ENCODE peak calls at places on chromosomes 2 and 18, in nine cellular contexts. Y, J, L, Z, O, G, B, P and K are unnamed samples.
A peak's percentile ranks its signal among the peaks of the same experiment; 100 is the strongest.

GRCh38 chr2:25844089-25844488 is 34.2 kb downstream of the ASXL2 start:
- DNase-seq in Y (peak; percentile 11), G (no peak), P (no peak), J (no peak), L (no peak), O (no peak), B (no peak), Z (no peak), K (no peak)

GRCh38 chr2:74836675-74837401 is 2.9 kb downstream of the HK2 start:
- DNase-seq in B (no peak), Y (no peak), O (no peak), J (no peak), P (no peak), Z (no peak), G (no peak), L (no peak), K (no peak)

GRCh38 chr2:36811071-36811470 is 114.6 kb downstream of the VIT start:
- DNase-seq in J (no peak), B (no peak), G (no peak), O (no peak), Z (no peak), Y (no peak), P (no peak), L (no peak), K (peak; percentile 47)

GRCh38 chr18:48452863-48453323 is 43.7 kb upstream of the ZBTB7C start:
- DNase-seq in Y (no peak), O (no peak), P (no peak), G (peak; percentile 18), B (no peak), L (no peak), Z (peak; percentile 72), J (no peak), K (no peak)

GRCh38 chr2:44731505-44731904 is 210.0 kb upstream of the SIX3 start:
- DNase-seq in J (no peak), Y (no peak), B (no peak), O (no peak), P (no peak), Z (no peak), G (no peak), L (no peak), K (no peak)

GRCh38 chr2:24731923-24732322 is 61.3 kb downstream of the PTRHD1 start:
- DNase-seq in J (no peak), O (no peak), B (no peak), L (no peak), G (no peak), Y (no peak), Z (no peak), P (no peak), K (no peak)

GRCh38 chr2:119697290-119698013 is 18.5 kb downstream of the TMEM177 start:
- DNase-seq in Z (no peak), G (no peak), J (no peak), O (no peak), P (no peak), Y (no peak), B (no peak), L (no peak), K (no peak)

GRCh38 chr18:60189840-60190239 is 182.7 kb downstream of the MC4R start:
- DNase-seq in Z (no peak), Y (no peak), O (no peak), J (no peak), B (no peak), L (no peak), G (no peak), P (no peak), K (no peak)

GRCh38 chr18:55920063-55920462 is 332.1 kb upstream of the TCF4 start:
- DNase-seq in P (no peak), G (no peak), B (no peak), O (no peak), J (no peak), L (no peak), Z (no peak), Y (no peak), K (no peak)

GRCh38 chr2:157264099-157264498 is 6.6 kb downstream of the GALNT5 start:
- DNase-seq in O (no peak), Z (no peak), G (no peak), P (no peak), J (no peak), B (no peak), L (no peak), Y (peak; percentile 55), K (no peak)

GRCh38 chr2:69578201-69578555 is 65.4 kb downstream of the AAK1 start:
- DNase-seq in Z (no peak), B (no peak), G (no peak), J (no peak), L (no peak), Y (no peak), P (no peak), O (no peak), K (no peak)

GRCh38 chr2:203340791-203341487 is 12.7 kb downstream of the ABI2 start:
- DNase-seq in P (no peak), L (no peak), Y (peak; percentile 54), Z (no peak), J (no peak), G (peak; percentile 32), B (no peak), O (peak; percentile 24), K (no peak)

GRCh38 chr18:60193780-60194179 is 178.8 kb downstream of the MC4R start:
- DNase-seq in Z (no peak), G (no peak), Y (no peak), P (no peak), J (no peak), L (no peak), O (no peak), B (no peak), K (no peak)

GRCh38 chr18:9708057-9708881 is at the start of gene RAB31:
- DNase-seq in O (peak; percentile 80), B (peak; percentile 89), P (peak; percentile 24), Z (peak; percentile 93), L (peak; percentile 65), G (peak; percentile 33), Y (peak; percentile 75), J (peak; percentile 92), K (no peak)

GRCh38 chr2:3470856-3471737 is 48.2 kb downstream of the ADI1 start:
- DNase-seq in G (no peak), P (no peak), Z (no peak), Y (no peak), J (no peak), B (peak; percentile 34), O (no peak), L (no peak), K (no peak)

GRCh38 chr2:16208921-16209320 is 268.6 kb downstream of the MYCN start:
- DNase-seq in G (no peak), Z (no peak), L (no peak), J (no peak), B (no peak), O (no peak), P (no peak), Y (no peak), K (no peak)

GRCh38 chr2:73736855-73737779 is at the start of gene TPRKB:
- DNase-seq in P (peak; percentile 97), Z (peak; percentile 98), Y (peak; percentile 93), J (peak; percentile 75), O (peak; percentile 90), G (peak; percentile 95), L (peak; percentile 94), B (peak; percentile 97), K (no peak)

GRCh38 chr2:218282173-218282991 is 9.9 kb downstream of the TMBIM1 start:
- DNase-seq in B (no peak), Z (peak; percentile 83), J (no peak), P (no peak), G (peak; percentile 93), Y (no peak), L (peak; percentile 67), O (no peak), K (no peak)